ENCODE peak calls at places on chromosomes 6 and 20, in seven cellular contexts. I is IMR-90, K is H9, O is mesenchymal stem cell, A is neuronal stem cell, X is trophoblast cell, W is H1. V is an unnamed sample.
A peak's percentile ranks its signal among the peaks of the same experiment; 100 is the strongest.

GRCh38 chr20:45138451-45139300 is 14.4 kb upstream of the WFDC12 start:
- DNase-seq in A (peak; percentile 36), X (peak; percentile 92), W (peak; percentile 56), K (peak; percentile 84), O (no peak), I (no peak), V (peak; percentile 74)

GRCh38 chr6:132446136-132446535 is 44.9 kb upstream of the MOXD1 start:
- DNase-seq in A (no peak), K (no peak), W (no peak), I (no peak), O (no peak), X (no peak), V (no peak)

GRCh38 chr6:32082951-32083350 is 26.2 kb downstream of the TNXB start:
- DNase-seq in K (no peak), O (no peak), I (no peak), A (no peak), W (no peak), X (peak; percentile 82), V (no peak)

GRCh38 chr20:36591281-36591680 is 14.3 kb upstream of the RAB5IF start:
- DNase-seq in X (no peak), A (no peak), I (no peak), K (no peak), W (no peak), O (no peak), V (no peak)

GRCh38 chr6:116461563-116462507 is 660 bp downstream of the CALHM6 start:
- DNase-seq in K (peak; percentile 84), A (peak; percentile 68), O (peak; percentile 47), X (peak; percentile 91), W (peak; percentile 60), I (peak; percentile 47), V (peak; percentile 90)

GRCh38 chr6:137808191-137808590 is 58.9 kb upstream of the TNFAIP3 start:
- DNase-seq in W (no peak), X (no peak), K (no peak), A (no peak), I (peak; percentile 80), O (peak; percentile 80), V (no peak)

GRCh38 chr6:132598473-132598872 is 8.9 kb upstream of the TAAR5 start:
- DNase-seq in A (no peak), K (peak; percentile 61), O (no peak), W (no peak), I (no peak), X (peak; percentile 10), V (peak; percentile 69)

GRCh38 chr6:169529931-169530761 is 171.7 kb downstream of the WDR27 start:
- DNase-seq in I (peak; percentile 80), O (no peak), A (no peak), X (no peak), W (no peak), K (no peak), V (no peak)

GRCh38 chr6:113843500-113844068 is 13.6 kb upstream of the MARCKS start:
- DNase-seq in K (no peak), A (no peak), I (no peak), W (no peak), O (no peak), X (no peak), V (peak; percentile 90)

GRCh38 chr6:7747016-7747415 is 21.1 kb downstream of the BMP6 start:
- DNase-seq in O (no peak), A (no peak), W (no peak), I (no peak), X (no peak), K (no peak), V (no peak)

GRCh38 chr6:111536888-111537287 is 53.9 kb upstream of the REV3L start:
- DNase-seq in I (no peak), X (no peak), O (no peak), A (no peak), W (no peak), K (no peak), V (no peak)

GRCh38 chr6:54267798-54268197 is 40.4 kb upstream of the TINAG start:
- DNase-seq in W (no peak), K (no peak), X (peak; percentile 27), I (peak; percentile 60), A (no peak), O (peak; percentile 57), V (peak; percentile 70)

GRCh38 chr6:106125925-106126435 is 39.8 kb downstream of the PRDM1 start:
- DNase-seq in A (no peak), X (no peak), W (no peak), K (no peak), I (no peak), O (no peak), V (no peak)

GRCh38 chr6:17490724-17491123 is 97.3 kb downstream of the CAP2 start:
- DNase-seq in A (no peak), I (no peak), X (no peak), O (peak; percentile 46), W (no peak), K (no peak), V (no peak)

GRCh38 chr6:130675072-130675471 is 152.1 kb upstream of the SMLR1 start:
- DNase-seq in O (peak; percentile 82), X (no peak), I (peak; percentile 84), W (no peak), A (no peak), K (no peak), V (no peak)

GRCh38 chr6:129342243-129342642 is 367.7 kb downstream of the ARHGAP18 start:
- DNase-seq in W (no peak), A (no peak), I (peak; percentile 56), X (no peak), O (peak; percentile 27), K (no peak), V (no peak)

GRCh38 chr6:157184202-157185015 is 138.9 kb downstream of the TMEM242 start:
- DNase-seq in O (peak; percentile 62), A (peak; percentile 33), I (peak; percentile 56), W (peak; percentile 57), K (peak; percentile 88), X (peak; percentile 64), V (peak; percentile 84)

GRCh38 chr20:58473818-58474425 is 41.3 kb downstream of the APCDD1L start:
- DNase-seq in K (no peak), W (no peak), I (no peak), A (no peak), O (no peak), X (no peak), V (no peak)

GRCh38 chr20:34559311-34560140 is 1.0 kb downstream of the MAP1LC3A start:
- DNase-seq in I (no peak), W (no peak), X (no peak), O (no peak), A (no peak), K (peak; percentile 43), V (no peak)

GRCh38 chr20:34560141-34560523 is 1.6 kb downstream of the MAP1LC3A start:
- DNase-seq in O (no peak), I (no peak), W (no peak), K (no peak), X (no peak), A (no peak), V (no peak)

GRCh38 chr20:34560614-34561013 is 2.1 kb downstream of the MAP1LC3A start:
- DNase-seq in I (no peak), X (no peak), A (no peak), K (no peak), W (no peak), O (no peak), V (no peak)

GRCh38 chr20:34558320-34559202 is at the start of gene MAP1LC3A:
- DNase-seq in I (peak; percentile 95), K (peak; percentile 95), O (peak; percentile 97), X (peak; percentile 97), W (peak; percentile 46), A (peak; percentile 91), V (peak; percentile 96)

DNA sequence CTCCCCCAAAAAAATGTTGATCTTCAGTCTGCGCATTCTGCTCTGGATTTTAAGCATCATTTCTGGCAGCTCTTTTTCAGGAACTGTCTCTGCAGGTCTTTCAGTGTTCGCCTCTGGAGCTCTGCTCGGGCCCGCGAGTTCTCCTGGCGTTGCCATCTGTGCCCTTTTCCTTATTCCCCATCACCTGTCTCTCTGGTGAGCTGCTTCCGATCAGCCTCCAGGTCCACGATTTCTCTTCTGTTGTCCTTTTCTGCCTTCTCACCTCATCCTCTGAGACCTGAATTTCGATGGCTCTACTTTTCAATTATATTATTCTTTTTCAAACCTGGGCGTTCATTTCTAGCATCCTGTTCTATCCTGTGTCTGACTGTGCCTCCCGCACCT is 590 bp upstream of the MAP1LC3A start:
- DNase-seq in K (no peak), A (no peak), X (no peak), O (no peak), I (no peak), W (no peak), V (no peak)
- H2AK5ac ChIP-seq in K (no peak overlapping the region), A (no peak overlapping the region), X (no peak overlapping the region), O (no peak overlapping the region), I (peak overlapping the region; percentile 29), W (no peak overlapping the region), V (no peak overlapping the region)

GRCh38 chr6:97867177-97867576 is 584.2 kb upstream of the MMS22L start:
- DNase-seq in K (no peak), O (no peak), W (no peak), X (no peak), A (no peak), I (no peak), V (no peak)

GRCh38 chr6:97866616-97867015 is 583.6 kb upstream of the MMS22L start:
- DNase-seq in A (no peak), O (no peak), W (no peak), I (no peak), X (no peak), K (no peak), V (no peak)

GRCh38 chr6:97863697-97864096 is 580.7 kb upstream of the MMS22L start:
- DNase-seq in X (no peak), I (no peak), W (no peak), K (no peak), O (no peak), A (no peak), V (no peak)

GRCh38 chr6:97864366-97864765 is 581.4 kb upstream of the MMS22L start:
- DNase-seq in X (no peak), A (no peak), I (no peak), O (no peak), K (no peak), W (no peak), V (no peak)

GRCh38 chr6:97865612-97866011 is 582.6 kb upstream of the MMS22L start:
- DNase-seq in O (no peak), K (no peak), W (no peak), A (no peak), I (no peak), X (no peak), V (peak; percentile 23)
- H2AK5ac ChIP-seq in O (no peak overlapping the region), K (no peak overlapping the region), W (no peak overlapping the region), A (no peak overlapping the region), I (no peak overlapping the region), X (no peak overlapping the region), V (no peak overlapping the region)

DNA sequence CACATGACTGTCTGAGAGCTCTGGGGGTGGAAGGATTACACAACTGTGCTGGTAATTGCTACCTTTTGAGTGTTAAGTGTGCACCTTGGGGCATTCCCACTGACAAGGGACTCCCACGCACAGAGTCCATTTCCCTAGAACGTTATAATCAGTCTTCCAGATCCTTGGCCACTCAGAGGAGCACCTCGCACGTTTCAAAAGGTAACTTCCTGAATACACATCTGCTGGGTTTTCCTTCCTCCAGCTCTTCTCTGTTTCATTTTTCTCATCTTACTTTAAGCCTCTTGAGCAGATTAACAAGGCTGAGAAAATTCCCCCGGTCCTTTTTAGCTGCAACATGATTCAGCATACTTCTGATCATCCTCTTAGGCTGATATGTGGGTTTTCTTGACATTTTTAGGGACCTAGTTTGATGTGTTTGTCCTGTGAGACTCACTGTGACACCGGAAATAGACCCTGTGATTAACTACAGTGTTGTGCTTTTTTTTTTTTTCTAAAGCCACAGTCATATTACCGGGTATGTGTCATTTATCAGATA is 98.4 kb upstream of the DUSP22 start:
- DNase-seq in W (no peak), I (no peak), O (no peak), K (no peak), X (no peak), A (no peak), V (no peak)
- H2AK5ac ChIP-seq in W (no peak overlapping the region), I (no peak overlapping the region), O (no peak overlapping the region), K (no peak overlapping the region), X (no peak overlapping the region), A (no peak overlapping the region), V (no peak overlapping the region)

GRCh38 chr6:34057790-34058189 is 88.1 kb downstream of the GRM4 start:
- DNase-seq in I (no peak), K (no peak), O (no peak), X (no peak), W (no peak), A (no peak), V (no peak)
- H2AK5ac ChIP-seq in I (no peak overlapping the region), K (no peak overlapping the region), O (no peak overlapping the region), X (no peak overlapping the region), W (no peak overlapping the region), A (peak overlapping the region; percentile 95), V (no peak overlapping the region)

V was measured in mesendoderm.